ENCODE peak calls at places on chromosome 3, in four cellular contexts. One of them, this sample, is unnamed.

GRCh38 chr3:126718506-126719445 is 14.7 kb downstream of the CHCHD6 start:
- DNase-seq in fibroblast of mammary gland: no peak
- DNase-seq in B cell: no peak
- DNase-seq in GM10248: no peak
- DNase-seq in this sample: no peak

GRCh38 chr3:143963946-143964345 is 7.7 kb upstream of the DIPK2A start:
- DNase-seq in GM10248: no peak
- DNase-seq in fibroblast of mammary gland: peak; percentile 54
- DNase-seq in B cell: no peak
- DNase-seq in this sample: no peak

GRCh38 chr3:14418259-14418658 is 15.9 kb downstream of the SLC6A6 start:
- DNase-seq in GM10248: no peak
- DNase-seq in fibroblast of mammary gland: no peak
- DNase-seq in B cell: no peak
- DNase-seq in this sample: no peak

GRCh38 chr3:173865900-173866498 is 468.5 kb downstream of the NLGN1 start:
- DNase-seq in GM10248: no peak
- DNase-seq in B cell: no peak
- DNase-seq in fibroblast of mammary gland: no peak
- DNase-seq in this sample: no peak

GRCh38 chr3:31004025-31004678 is 109.7 kb upstream of the GADL1 start:
- DNase-seq in B cell: no peak
- DNase-seq in GM10248: no peak
- DNase-seq in fibroblast of mammary gland: peak; percentile 87
- DNase-seq in this sample: no peak

GRCh38 chr3:133283958-133284807 is 115.7 kb upstream of the BFSP2 start:
- DNase-seq in B cell: no peak
- DNase-seq in GM10248: no peak
- DNase-seq in fibroblast of mammary gland: no peak
- DNase-seq in this sample: no peak

GRCh38 chr3:73508330-73508954 is 116.3 kb downstream of the PDZRN3 start:
- DNase-seq in fibroblast of mammary gland: peak; percentile 76
- DNase-seq in B cell: peak; percentile 36
- DNase-seq in GM10248: peak; percentile 56
- DNase-seq in this sample: no peak

GRCh38 chr3:188037116-188037718 is 116.7 kb upstream of the LPP start:
- DNase-seq in fibroblast of mammary gland: peak; percentile 67
- DNase-seq in B cell: no peak
- DNase-seq in GM10248: no peak
- DNase-seq in this sample: no peak

GRCh38 chr3:115814778-115815380 is 191.6 kb downstream of the GAP43 start:
- DNase-seq in B cell: peak; percentile 72
- DNase-seq in fibroblast of mammary gland: peak; percentile 76
- DNase-seq in GM10248: peak; percentile 39
- DNase-seq in this sample: peak; percentile 73

GRCh38 chr3:100269410-100270217 is 8.8 kb downstream of the TBC1D23 start:
- DNase-seq in B cell: no peak
- DNase-seq in fibroblast of mammary gland: peak; percentile 94
- DNase-seq in GM10248: no peak
- DNase-seq in this sample: no peak

GRCh38 chr3:178195824-178196223 is 340.4 kb upstream of the KCNMB2 start:
- DNase-seq in GM10248: no peak
- DNase-seq in fibroblast of mammary gland: peak; percentile 73
- DNase-seq in B cell: no peak
- DNase-seq in this sample: no peak

GRCh38 chr3:50583897-50584296 is 14.6 kb downstream of the HEMK1 start:
- DNase-seq in GM10248: no peak
- DNase-seq in fibroblast of mammary gland: peak; percentile 64
- DNase-seq in B cell: no peak
- DNase-seq in this sample: no peak

GRCh38 chr3:100334340-100335136 is at the start of gene NIT2:
- DNase-seq in B cell: peak; percentile 90
- DNase-seq in fibroblast of mammary gland: peak; percentile 69
- DNase-seq in GM10248: peak; percentile 94
- DNase-seq in this sample: peak; percentile 72

GRCh38 chr3:156382458-156383346 is 172.2 kb downstream of the SSR3 start:
- DNase-seq in B cell: peak; percentile 12
- DNase-seq in GM10248: peak; percentile 45
- DNase-seq in fibroblast of mammary gland: peak; percentile 45
- DNase-seq in this sample: no peak

GRCh38 chr3:102189564-102190339 is 245.1 kb upstream of the ZPLD1 start:
- DNase-seq in B cell: no peak
- DNase-seq in GM10248: no peak
- DNase-seq in fibroblast of mammary gland: peak; percentile 44
- DNase-seq in this sample: no peak

GRCh38 chr3:122331886-122332285 is 6.8 kb downstream of the CSTA start:
- DNase-seq in GM10248: no peak
- DNase-seq in fibroblast of mammary gland: no peak
- DNase-seq in B cell: no peak
- DNase-seq in this sample: no peak

GRCh38 chr3:6551165-6551564 is 309.8 kb upstream of the GRM7 start:
- DNase-seq in B cell: no peak
- DNase-seq in GM10248: no peak
- DNase-seq in fibroblast of mammary gland: no peak
- DNase-seq in this sample: no peak

GRCh38 chr3:66153961-66154923 is 66.6 kb upstream of the SLC25A26 start:
- DNase-seq in B cell: no peak
- DNase-seq in fibroblast of mammary gland: peak; percentile 43
- DNase-seq in GM10248: no peak
- DNase-seq in this sample: no peak

GRCh38 chr3:174737966-174738365 is 121.2 kb upstream of the NAALADL2 start:
- DNase-seq in B cell: no peak
- DNase-seq in GM10248: no peak
- DNase-seq in fibroblast of mammary gland: no peak
- DNase-seq in this sample: no peak

GRCh38 chr3:167700926-167701325 is 33.8 kb downstream of the PDCD10 start:
- DNase-seq in B cell: no peak
- DNase-seq in fibroblast of mammary gland: no peak
- DNase-seq in GM10248: no peak
- DNase-seq in this sample: no peak

GRCh38 chr3:109784852-109785631 is 447.7 kb upstream of the DPPA4 start:
- DNase-seq in GM10248: no peak
- DNase-seq in fibroblast of mammary gland: no peak
- DNase-seq in B cell: no peak
- DNase-seq in this sample: no peak

GRCh38 chr3:82572721-82573120 is 811.3 kb upstream of the GBE1 start:
- DNase-seq in fibroblast of mammary gland: no peak
- DNase-seq in B cell: no peak
- DNase-seq in GM10248: no peak
- DNase-seq in this sample: no peak

GRCh38 chr3:179713643-179714090 is 60.8 kb downstream of the USP13 start:
- DNase-seq in GM10248: no peak
- DNase-seq in fibroblast of mammary gland: peak; percentile 57
- DNase-seq in B cell: no peak
- DNase-seq in this sample: no peak

GRCh38 chr3:125357032-125357658 is 18.0 kb downstream of the ZNF148 start:
- DNase-seq in fibroblast of mammary gland: peak; percentile 27
- DNase-seq in B cell: peak; percentile 72
- DNase-seq in GM10248: peak; percentile 86
- DNase-seq in this sample: peak; percentile 54

GRCh38 chr3:175601521-175601920 is 742.4 kb downstream of the NAALADL2 start:
- DNase-seq in GM10248: no peak
- DNase-seq in B cell: no peak
- DNase-seq in fibroblast of mammary gland: no peak
- DNase-seq in this sample: no peak

GRCh38 chr3:127857270-127857801 is 35.0 kb upstream of the MGLL start:
- DNase-seq in GM10248: peak; percentile 39
- DNase-seq in B cell: no peak
- DNase-seq in fibroblast of mammary gland: peak; percentile 23
- DNase-seq in this sample: no peak
- TF ChIP-seq CTCF in GM10248: peak; percentile 34
- TF ChIP-seq CTCF in B cell: no peak
- TF ChIP-seq CTCF in fibroblast of mammary gland: peak; percentile 18
- TF ChIP-seq CTCF in this sample: no peak

GRCh38 chr3:186239321-186239720 is 122.7 kb downstream of the DGKG start:
- DNase-seq in GM10248: no peak
- DNase-seq in fibroblast of mammary gland: no peak
- DNase-seq in B cell: no peak
- DNase-seq in this sample: no peak
- TF ChIP-seq CTCF in GM10248: no peak
- TF ChIP-seq CTCF in fibroblast of mammary gland: no peak
- TF ChIP-seq CTCF in B cell: no peak
- TF ChIP-seq CTCF in this sample: no peak

GRCh38 chr3:46593274-46593862 is 19.0 kb upstream of the FAM240A start:
- DNase-seq in fibroblast of mammary gland: no peak
- DNase-seq in B cell: no peak
- DNase-seq in GM10248: no peak
- DNase-seq in this sample: no peak
- TF ChIP-seq CTCF in fibroblast of mammary gland: no peak
- TF ChIP-seq CTCF in B cell: no peak
- TF ChIP-seq CTCF in GM10248: no peak
- TF ChIP-seq CTCF in this sample: no peak

GRCh38 chr3:140552898-140553297 is 125.0 kb upstream of the TRIM42 start:
- DNase-seq in GM10248: no peak
- DNase-seq in B cell: no peak
- DNase-seq in fibroblast of mammary gland: peak; percentile 23
- DNase-seq in this sample: no peak
- TF ChIP-seq CTCF in GM10248: no peak
- TF ChIP-seq CTCF in B cell: no peak
- TF ChIP-seq CTCF in fibroblast of mammary gland: no peak
- TF ChIP-seq CTCF in this sample: no peak

GRCh38 chr3:129611812-129612349 is 5.4 kb upstream of the PLXND1 start:
- DNase-seq in B cell: no peak
- DNase-seq in fibroblast of mammary gland: no peak
- DNase-seq in GM10248: no peak
- DNase-seq in this sample: no peak
- TF ChIP-seq CTCF in B cell: no peak
- TF ChIP-seq CTCF in fibroblast of mammary gland: no peak
- TF ChIP-seq CTCF in GM10248: no peak
- TF ChIP-seq CTCF in this sample: no peak

GRCh38 chr3:26247669-26248068 is 374.9 kb upstream of the LRRC3B start:
- DNase-seq in fibroblast of mammary gland: no peak
- DNase-seq in GM10248: no peak
- DNase-seq in B cell: no peak
- DNase-seq in this sample: no peak
- TF ChIP-seq CTCF in fibroblast of mammary gland: no peak
- TF ChIP-seq CTCF in GM10248: no peak
- TF ChIP-seq CTCF in B cell: no peak
- TF ChIP-seq CTCF in this sample: no peak

DNA sequence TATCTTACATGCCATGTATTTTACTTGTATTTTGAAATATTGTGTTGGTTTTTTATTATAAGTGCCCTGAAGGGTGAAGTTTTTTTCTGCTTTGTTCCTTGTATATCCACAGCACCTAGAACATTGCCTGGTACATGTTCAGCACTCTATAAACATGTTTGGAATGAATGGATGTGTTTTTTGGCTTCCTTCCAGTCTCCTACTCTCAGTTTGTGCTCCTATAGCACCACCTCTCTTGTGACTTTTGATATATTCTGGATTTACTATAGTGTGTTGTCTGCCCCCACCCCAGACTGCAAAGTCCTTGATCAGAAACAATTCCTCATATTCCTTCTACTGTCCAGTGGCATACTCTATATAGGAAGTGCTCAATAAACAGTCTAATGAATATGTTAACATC is 60.6 kb downstream of the PLCL2 start:
- DNase-seq in fibroblast of mammary gland: peak; percentile 52
- DNase-seq in GM10248: no peak
- DNase-seq in B cell: no peak
- DNase-seq in this sample: no peak
- TF ChIP-seq CTCF in fibroblast of mammary gland: no peak
- TF ChIP-seq CTCF in GM10248: no peak
- TF ChIP-seq CTCF in B cell: no peak
- TF ChIP-seq CTCF in this sample: no peak

This sample was measured in CD4-positive, alpha-beta T cell.